ENCODE peak calls at places on chromosomes 6 and 20, in four cellular contexts. A is IMR-90, S is K562, F is GM12878. Q is an unnamed sample.
A peak's percentile ranks its signal among the peaks of the same experiment; 100 is the strongest.

GRCh38 chr20:11207749-11208502 is 534.1 kb upstream of the JAG1 start:
- DNase-seq in A (peak; percentile 44), S (no peak), F (no peak), Q (no peak)

GRCh38 chr6:134060491-134061106 is 8.2 kb upstream of the SLC2A12 start:
- DNase-seq in A (peak; percentile 79), S (no peak), F (no peak), Q (peak; percentile 76)

GRCh38 chr20:61162506-61162905 is 89.6 kb upstream of the CDH4 start:
- DNase-seq in A (no peak), S (no peak), F (no peak), Q (no peak)

GRCh38 chr6:43634702-43635303 is 837 bp upstream of the MAD2L1BP start:
- DNase-seq in A (no peak), S (no peak), F (no peak), Q (no peak)

GRCh38 chr20:32332614-32333013 is 25.5 kb upstream of the ASXL1 start:
- DNase-seq in A (peak; percentile 76), S (no peak), F (no peak), Q (peak; percentile 44)

GRCh38 chr6:56657364-56657763 is 14.7 kb upstream of the DST start:
- DNase-seq in A (no peak), S (no peak), F (no peak), Q (no peak)

GRCh38 chr6:145875496-145876244 is 61.1 kb upstream of the FBXO30 start:
- DNase-seq in A (no peak), S (no peak), F (no peak), Q (no peak)

GRCh38 chr20:51995038-51995437 is 192.7 kb upstream of the SALL4 start:
- DNase-seq in A (peak; percentile 13), S (no peak), F (no peak), Q (peak; percentile 8)

GRCh38 chr6:70524721-70525286 is 41.9 kb upstream of the SDHAF4 start:
- DNase-seq in A (peak; percentile 0), S (no peak), F (no peak), Q (no peak)

GRCh38 chr6:35554811-35555210 is 42.1 kb upstream of the TULP1 start:
- DNase-seq in A (no peak), S (no peak), F (no peak), Q (no peak)

GRCh38 chr6:129955584-129955983 is 62.8 kb upstream of the L3MBTL3 start:
- DNase-seq in A (no peak), S (no peak), F (no peak), Q (no peak)

GRCh38 chr20:45450097-45450818 is 19.3 kb upstream of the WFDC2 start:
- DNase-seq in A (peak; percentile 51), S (peak; percentile 70), F (no peak), Q (peak; percentile 54)
- H3K27ac ChIP-seq in A (no peak overlapping the region), S (no peak overlapping the region), F (no peak overlapping the region), Q (no peak overlapping the region)

DNA sequence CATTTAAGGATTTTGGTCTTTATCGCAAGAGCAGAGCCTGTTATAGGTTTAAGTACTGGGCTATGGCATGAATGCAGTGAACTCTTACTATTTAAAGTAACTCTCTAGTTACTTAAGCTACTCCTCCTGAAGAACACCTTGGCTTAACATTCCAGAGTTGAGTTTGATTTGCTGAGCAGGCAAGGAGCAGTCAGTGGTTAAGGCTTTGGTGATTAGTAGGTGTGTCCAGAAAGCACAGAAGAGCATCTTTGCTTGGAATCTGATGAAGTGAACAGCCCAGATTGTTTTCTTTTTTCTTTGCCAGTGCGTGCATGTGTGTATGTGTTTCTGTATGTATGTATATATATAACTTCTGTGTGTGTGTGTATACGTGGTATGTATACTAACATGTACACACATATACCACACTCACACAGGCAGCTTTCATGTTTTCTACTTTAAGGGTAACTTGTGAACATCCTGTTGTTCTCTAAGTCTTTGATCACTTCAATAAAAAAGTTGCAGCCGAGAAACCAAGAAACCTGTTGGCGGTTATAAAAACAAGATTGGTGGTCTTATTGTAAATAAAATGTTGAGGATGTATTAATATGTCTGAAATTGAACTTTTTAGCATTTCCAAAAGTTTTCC is 56.2 kb upstream of the TULP4 start:
- DNase-seq in A (no peak), S (no peak), F (no peak), Q (no peak)
- TF ChIP-seq FOS in A (no peak), S (no peak), F (no peak), Q (no peak)

DNA sequence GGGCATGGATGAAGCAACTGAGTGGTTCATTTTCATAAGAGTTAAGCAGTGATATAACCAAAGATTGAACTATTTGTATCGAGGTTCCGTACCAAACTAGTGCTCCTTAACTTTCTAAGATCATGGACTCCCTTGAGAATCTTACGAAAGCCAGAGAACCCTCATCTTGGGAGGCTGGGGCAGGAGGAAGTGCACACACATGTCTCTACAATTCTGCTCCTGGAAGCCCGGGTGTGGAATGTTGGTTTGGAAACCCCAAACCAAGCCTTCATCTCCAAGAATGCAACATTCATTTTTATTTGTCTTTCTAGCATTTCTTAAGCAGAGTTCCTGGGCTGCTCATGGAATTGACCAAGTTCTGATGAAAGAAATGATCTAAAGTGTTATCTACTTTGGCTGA is 250.5 kb upstream of the PRND start:
- DNase-seq in A (peak; percentile 28), S (no peak), F (no peak), Q (no peak)
- H3K27ac ChIP-seq in A (no peak overlapping the region), S (no peak overlapping the region), F (no peak overlapping the region), Q (no peak overlapping the region)

GRCh38 chr20:59935457-59936185 is 2.2 kb upstream of the SYCP2 start:
- DNase-seq in A (no peak), S (no peak), F (no peak), Q (no peak)

GRCh38 chr20:59938696-59939051 is 1.4 kb downstream of the PPP1R3D start:
- DNase-seq in A (peak; percentile 23), S (no peak), F (no peak), Q (no peak)

GRCh38 chr20:59936409-59936808 is 3.0 kb upstream of the SYCP2 start:
- DNase-seq in A (no peak), S (no peak), F (no peak), Q (no peak)

GRCh38 chr20:59938221-59938620 is 1.9 kb downstream of the PPP1R3D start:
- DNase-seq in A (peak; percentile 68), S (no peak), F (no peak), Q (no peak)

GRCh38 chr20:59937150-59937549 is 3.0 kb downstream of the PPP1R3D start:
- DNase-seq in A (no peak), S (no peak), F (no peak), Q (no peak)
- TF ChIP-seq FOS in A (no peak), S (no peak), F (no peak), Q (no peak)

DNA sequence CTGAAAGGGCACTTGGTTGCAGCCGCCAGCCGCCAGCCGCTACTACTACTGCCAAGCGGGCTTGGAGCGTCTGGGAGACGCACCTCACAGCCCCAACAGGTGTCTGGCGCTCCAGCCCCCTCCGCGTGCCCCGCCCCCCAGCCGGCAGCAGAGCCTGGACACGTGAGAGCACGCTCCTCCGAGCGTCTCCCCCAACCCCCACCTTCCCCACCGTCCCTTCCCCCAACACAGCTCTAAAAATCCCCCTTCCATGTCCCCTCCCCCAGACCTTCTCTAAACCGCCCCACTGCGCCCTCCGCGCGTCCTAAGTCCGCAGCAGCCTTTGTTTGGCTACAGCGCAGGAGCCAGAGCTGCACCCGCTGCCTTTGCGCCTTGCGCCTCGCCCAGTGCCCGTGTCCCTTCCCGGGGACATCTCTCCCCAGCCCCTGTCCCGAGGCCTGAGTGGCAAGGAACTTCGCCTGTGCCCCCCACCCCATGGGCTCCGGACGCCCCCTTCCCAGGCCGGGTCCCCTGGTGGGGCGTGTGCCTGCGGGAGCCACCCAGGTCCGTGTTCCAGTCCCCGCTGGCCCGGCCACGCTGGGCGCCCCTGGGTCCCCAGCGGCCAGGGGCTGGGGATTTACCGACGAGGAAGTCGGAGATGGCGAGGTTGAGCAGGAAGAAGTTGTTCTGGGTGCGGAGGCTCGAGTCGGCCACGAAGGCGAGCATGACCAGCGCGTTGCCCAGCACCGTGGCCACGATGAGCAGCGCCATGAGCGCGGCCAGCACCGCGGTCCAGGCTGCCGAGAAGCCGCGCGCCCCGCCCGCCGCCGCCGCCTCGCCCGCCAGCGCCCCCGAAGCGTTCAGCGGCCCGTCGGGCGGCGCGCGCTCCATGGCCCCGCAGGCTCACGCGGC is 732 bp downstream of the HRH3 start:
- DNase-seq in A (no peak), S (no peak), F (no peak), Q (no peak)
- H3K27ac ChIP-seq in A (no peak overlapping the region), S (no peak overlapping the region), F (no peak overlapping the region), Q (no peak overlapping the region)

Q was measured in endothelial cell of umbilical vein.